ENCODE peak calls at places on chromosomes 4 and X, in ten cellular contexts. Z, Y, W, G, X, F, E, I, S and U are unnamed samples.

GRCh38 chr4:40241026-40241425 is 44.2 kb downstream of the RHOH start:
- DNase-seq in S (no peak), Y (no peak), Z (no peak), G (no peak), I (no peak), W (no peak), E (no peak), F (no peak), X (no peak), U (no peak)

GRCh38 chr4:121957266-121957665 is 5.4 kb upstream of the TRPC3 start:
- DNase-seq in Y (no peak), X (no peak), I (no peak), W (no peak), Z (no peak), F (no peak), E (peak; percentile 18), G (no peak), S (no peak), U (no peak)

GRCh38 chr4:185849543-185850185 is 37.7 kb upstream of the SORBS2 start:
- DNase-seq in F (no peak), G (no peak), X (no peak), W (no peak), S (no peak), I (no peak), E (no peak), Y (no peak), Z (no peak), U (no peak)

GRCh38 chr4:5708171-5708828 is at the start of gene EVC2:
- DNase-seq in E (peak; percentile 82), S (peak; percentile 35), Y (no peak), G (peak; percentile 35), W (peak; percentile 21), F (no peak), I (peak; percentile 19), X (peak; percentile 53), Z (peak; percentile 41), U (peak; percentile 6)

GRCh38 chr4:8507251-8507570 is 66.6 kb downstream of the TRMT44 start:
- DNase-seq in Y (no peak), Z (no peak), F (no peak), I (no peak), X (no peak), G (no peak), S (no peak), W (no peak), E (no peak), U (no peak)

GRCh38 chrX:68511255-68511654 is 12.4 kb downstream of the YIPF6 start:
- DNase-seq in F (no peak), X (no peak), I (peak; percentile 45), S (no peak), W (peak; percentile 37), E (peak; percentile 78), G (peak; percentile 8), Z (peak; percentile 16), Y (no peak), U (peak; percentile 29)

GRCh38 chr4:53712326-53712725 is 121.0 kb upstream of the LNX1 start:
- DNase-seq in Y (no peak), F (no peak), G (peak; percentile 56), X (no peak), E (no peak), Z (no peak), I (no peak), S (no peak), W (no peak), U (no peak)

GRCh38 chrX:45553417-45553816 is 352.7 kb upstream of the DIPK2B start:
- DNase-seq in I (no peak), W (no peak), S (no peak), F (no peak), Z (no peak), X (no peak), Y (no peak), E (no peak), G (no peak), U (no peak)

GRCh38 chr4:105637409-105638258 is 70.9 kb downstream of the INTS12 start:
- DNase-seq in E (peak; percentile 73), Y (no peak), W (no peak), F (peak; percentile 76), Z (no peak), S (peak; percentile 72), X (peak; percentile 72), G (peak; percentile 24), I (peak; percentile 56), U (no peak)

GRCh38 chr4:26127851-26128337 is 192.9 kb upstream of the RBPJ start:
- DNase-seq in X (no peak), I (no peak), W (no peak), Z (no peak), S (no peak), G (no peak), Y (no peak), F (no peak), E (peak; percentile 14), U (no peak)

GRCh38 chr4:175413561-175413960 is 398.5 kb downstream of the GPM6A start:
- DNase-seq in E (no peak), G (no peak), S (no peak), W (no peak), Y (no peak), F (no peak), Z (no peak), X (no peak), I (no peak), U (no peak)

GRCh38 chr4:37157403-37158167 is 87.0 kb upstream of the NWD2 start:
- DNase-seq in Y (no peak), I (no peak), S (no peak), Z (no peak), G (no peak), X (no peak), F (no peak), W (no peak), E (peak; percentile 67), U (no peak)